ENCODE peak calls at places on chromosomes 13 and 19, in six cellular contexts. C, Y, G, I, U and V are unnamed samples.

GRCh38 chr13:97944396-97945029 is 9.0 kb upstream of the IPO5 start:
- DNase-seq in I (no peak), G (no peak), C (no peak), U (no peak), Y (no peak), V (no peak)

GRCh38 chr13:59710995-59711701 is 452.6 kb downstream of the DIAPH3 start:
- DNase-seq in I (no peak), Y (no peak), U (no peak), G (no peak), C (no peak), V (no peak)

GRCh38 chr19:29966594-29967249 is 24.7 kb downstream of the URI1 start:
- DNase-seq in I (peak), Y (peak), G (no peak), C (peak), U (no peak), V (peak)

GRCh38 chr19:17555929-17556813 is 722 bp downstream of the COLGALT1 start:
- DNase-seq in C (peak), G (no peak), I (no peak), Y (peak), U (peak), V (peak)

GRCh38 chr19:15284896-15285295 is 47.4 kb downstream of the BRD4 start:
- DNase-seq in I (no peak), U (no peak), G (no peak), Y (no peak), C (no peak), V (no peak)

GRCh38 chr19:18119243-18120105 is 21.9 kb downstream of the MAST3 start:
- DNase-seq in U (peak), C (no peak), I (no peak), G (no peak), Y (no peak), V (no peak)

GRCh38 chr13:33322474-33322827 is 36.9 kb upstream of the STARD13 start:
- DNase-seq in C (no peak), Y (no peak), I (no peak), U (no peak), G (no peak), V (no peak)

GRCh38 chr13:45456196-45456972 is 8.4 kb upstream of the COG3 start:
- DNase-seq in G (no peak), Y (no peak), C (peak), I (no peak), U (no peak), V (no peak)

GRCh38 chr13:76937416-76937815 is 10.9 kb upstream of the ACOD1 start:
- DNase-seq in U (no peak), Y (peak), G (no peak), C (peak), I (no peak), V (no peak)

GRCh38 chr19:13156968-13157882 is 7.0 kb downstream of the IER2 start:
- DNase-seq in C (peak), U (no peak), Y (peak), G (no peak), I (no peak), V (peak)

GRCh38 chr13:85413664-85414063 is 385.6 kb downstream of the SLITRK6 start:
- DNase-seq in C (no peak), Y (no peak), G (no peak), I (no peak), U (no peak), V (no peak)

GRCh38 chr13:23098508-23098907 is 82.3 kb upstream of the SGCG start:
- DNase-seq in I (no peak), Y (no peak), C (no peak), U (no peak), G (no peak), V (no peak)

GRCh38 chr13:20672772-20673171 is 30.7 kb upstream of the IL17D start:
- DNase-seq in G (no peak), I (no peak), U (no peak), Y (no peak), C (no peak), V (peak)
- TF ChIP-seq MYC in G (no peak), I (no peak), U (no peak), Y (no peak), C (no peak), V (no peak)

GRCh38 chr13:101144808-101145419 is 271.4 kb downstream of the NALCN start:
- DNase-seq in C (peak), I (peak), G (peak), U (peak), Y (peak), V (peak)
- TF ChIP-seq MYC in C (no peak), I (no peak), G (no peak), U (no peak), Y (no peak), V (no peak)

DNA sequence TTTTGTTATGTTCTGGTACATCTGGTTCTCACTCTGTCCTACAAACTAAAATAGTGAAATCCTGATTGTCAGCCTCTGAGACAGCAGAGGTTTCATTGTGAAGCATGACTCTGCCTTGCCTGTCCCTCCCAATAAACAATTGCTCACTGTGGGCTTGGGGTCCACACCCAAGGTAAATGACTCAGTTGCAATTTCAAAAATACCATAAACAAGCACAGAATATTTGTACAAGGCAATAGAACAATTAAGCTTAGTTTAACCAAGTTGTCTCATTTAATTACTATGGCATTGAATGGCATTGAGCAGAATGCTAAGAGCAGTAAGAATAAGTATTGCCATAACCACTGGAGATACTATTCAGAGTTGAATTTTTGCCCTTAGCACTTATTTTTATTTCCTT is 353.6 kb downstream of the SPRY2 start:
- DNase-seq in G (no peak), Y (no peak), I (no peak), C (no peak), U (no peak), V (no peak)
- TF ChIP-seq MYC in G (no peak), Y (no peak), I (no peak), C (no peak), U (no peak), V (no peak)

GRCh38 chr13:52804202-52804641 is 44.2 kb downstream of the PCDH8 start:
- DNase-seq in C (no peak), I (no peak), Y (no peak), U (no peak), G (no peak), V (no peak)

GRCh38 chr13:52812941-52813340 is 35.5 kb downstream of the PCDH8 start:
- DNase-seq in Y (no peak), C (no peak), I (no peak), U (no peak), G (peak), V (no peak)

GRCh38 chr13:52806029-52806428 is 42.4 kb downstream of the PCDH8 start:
- DNase-seq in G (no peak), Y (no peak), C (no peak), U (no peak), I (no peak), V (no peak)

GRCh38 chr13:52808842-52809219 is 39.6 kb downstream of the PCDH8 start:
- DNase-seq in Y (no peak), C (no peak), U (no peak), I (no peak), G (no peak), V (no peak)

GRCh38 chr13:52809310-52809769 is 39.1 kb downstream of the PCDH8 start:
- DNase-seq in C (peak), Y (peak), I (peak), U (peak), G (peak), V (peak)
- TF ChIP-seq MYC in C (no peak), Y (no peak), I (no peak), U (no peak), G (no peak), V (peak)

GRCh38 chr19:50944795-50945194 is 8.0 kb downstream of the KLK5 start:
- DNase-seq in G (no peak), U (no peak), I (no peak), Y (no peak), C (no peak), V (no peak)

GRCh38 chr19:50947123-50947522 is 5.7 kb downstream of the KLK5 start:
- DNase-seq in U (no peak), I (no peak), G (no peak), Y (no peak), C (no peak), V (no peak)

GRCh38 chr19:50952890-50953289 is at the start of gene KLK5:
- DNase-seq in G (no peak), I (no peak), C (no peak), Y (no peak), U (no peak), V (no peak)

GRCh38 chr19:50949792-50950320 is 3.0 kb downstream of the KLK5 start:
- DNase-seq in U (no peak), I (no peak), C (no peak), Y (no peak), G (no peak), V (no peak)
- TF ChIP-seq MYC in U (no peak), I (no peak), C (no peak), Y (no peak), G (no peak), V (no peak)

DNA sequence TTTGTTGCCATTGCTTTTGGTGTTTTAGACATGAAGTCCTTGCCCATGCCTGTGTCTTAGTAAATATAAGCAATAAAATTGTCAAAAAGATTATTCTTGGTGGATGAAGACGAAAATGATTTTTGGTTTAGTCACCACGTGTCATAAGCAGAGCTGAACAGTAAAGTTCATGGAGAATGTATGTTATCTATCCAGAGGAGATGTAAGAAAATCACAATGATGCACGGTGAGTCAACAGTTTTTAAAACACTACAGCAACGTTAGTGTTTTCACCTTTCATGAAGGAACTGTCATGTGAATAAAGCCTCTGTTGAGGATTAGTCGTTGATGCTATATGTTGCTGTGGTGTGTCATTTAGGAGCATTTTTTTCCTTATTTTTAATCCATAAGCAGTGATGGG is 137.6 kb downstream of the GPC6 start:
- DNase-seq in I (no peak), U (peak), C (no peak), G (no peak), Y (no peak), V (no peak)
- TF ChIP-seq MYC in I (no peak), U (no peak), C (no peak), G (no peak), Y (no peak), V (no peak)

DNA sequence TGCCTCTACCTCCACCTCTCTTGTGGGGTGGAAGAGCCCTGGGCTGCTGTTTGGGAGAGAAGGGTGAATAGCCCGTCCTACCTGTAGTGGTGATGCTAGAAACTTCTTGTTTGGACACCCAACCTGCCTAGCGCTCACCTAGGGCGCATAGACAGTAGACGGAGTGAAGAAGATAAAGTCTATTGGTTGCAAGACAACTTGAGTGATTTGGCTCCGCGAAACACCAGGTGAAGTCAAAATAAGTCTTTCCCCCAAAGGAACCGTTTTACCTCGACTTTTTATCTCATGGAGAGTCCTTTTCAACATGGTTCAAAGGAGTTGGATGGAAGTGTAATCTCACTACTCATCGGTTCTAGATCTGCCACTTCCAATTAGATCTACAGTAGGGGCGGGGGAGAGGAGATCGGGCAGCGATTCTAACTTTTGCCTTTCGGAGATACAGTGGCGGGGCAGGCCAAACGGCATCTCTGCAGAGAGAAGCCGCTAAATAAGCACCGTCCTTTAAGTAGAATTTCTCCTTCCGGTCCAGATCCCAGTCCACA is 694 bp upstream of the ZIC5 start:
- DNase-seq in Y (peak), C (no peak), G (no peak), I (no peak), U (no peak), V (no peak)
- TF ChIP-seq MYC in Y (no peak), C (no peak), G (no peak), I (no peak), U (no peak), V (no peak)